ENCODE peak calls at places on chromosomes 1 and 21, in five cellular contexts. One of them, this sample, is unnamed. For H3K4me1, the result is how much of the 10 kb centered on the place peaks cover.

GRCh38 chr1:41851589-41851988 is 67.1 kb downstream of the HIVEP3 start:
- DNase-seq in psoas muscle: no peak
- DNase-seq in left lung: no peak
- DNase-seq in lung: no peak
- DNase-seq in neural progenitor cell: no peak
- DNase-seq in this sample: no peak

GRCh38 chr1:241688940-241689368 is 36.9 kb downstream of the WDR64 start:
- DNase-seq in psoas muscle: no peak
- DNase-seq in left lung: no peak
- DNase-seq in lung: no peak
- DNase-seq in neural progenitor cell: no peak
- DNase-seq in this sample: no peak

GRCh38 chr1:4736254-4736653 is 81.8 kb downstream of the AJAP1 start:
- DNase-seq in psoas muscle: no peak
- DNase-seq in left lung: peak
- DNase-seq in lung: no peak
- DNase-seq in neural progenitor cell: no peak
- DNase-seq in this sample: no peak

GRCh38 chr21:41758550-41758949 is 8.3 kb downstream of the RIPK4 start:
- DNase-seq in psoas muscle: no peak
- DNase-seq in left lung: no peak
- DNase-seq in lung: no peak
- DNase-seq in neural progenitor cell: no peak
- DNase-seq in this sample: no peak

GRCh38 chr1:185933580-185933979 is 199.4 kb downstream of the HMCN1 start:
- DNase-seq in psoas muscle: no peak
- DNase-seq in left lung: no peak
- DNase-seq in lung: no peak
- DNase-seq in neural progenitor cell: no peak
- DNase-seq in this sample: no peak

GRCh38 chr1:54973205-54973921 is 7.1 kb upstream of the TMEM61 start:
- DNase-seq in psoas muscle: peak
- DNase-seq in left lung: no peak
- DNase-seq in lung: no peak
- DNase-seq in neural progenitor cell: peak
- DNase-seq in this sample: peak

GRCh38 chr1:107546571-107546970 is 405.7 kb downstream of the NTNG1 start:
- DNase-seq in psoas muscle: no peak
- DNase-seq in left lung: no peak
- DNase-seq in lung: no peak
- DNase-seq in neural progenitor cell: no peak
- DNase-seq in this sample: no peak

GRCh38 chr1:183635112-183635605 is 424 bp downstream of the ARPC5 start:
- DNase-seq in psoas muscle: peak
- DNase-seq in left lung: peak
- DNase-seq in lung: peak
- DNase-seq in neural progenitor cell: no peak
- DNase-seq in this sample: peak

GRCh38 chr1:54284781-54285563 is 85.0 kb downstream of the MRPL37 start:
- DNase-seq in psoas muscle: no peak
- DNase-seq in left lung: no peak
- DNase-seq in lung: no peak
- DNase-seq in neural progenitor cell: no peak
- DNase-seq in this sample: no peak

GRCh38 chr21:36860736-36861594 is 105.5 kb downstream of the HLCS start:
- DNase-seq in psoas muscle: no peak
- DNase-seq in left lung: no peak
- DNase-seq in lung: peak
- DNase-seq in neural progenitor cell: no peak
- DNase-seq in this sample: peak

GRCh38 chr1:89425056-89425455 is 61.2 kb downstream of the GBP6 start:
- DNase-seq in psoas muscle: no peak
- DNase-seq in left lung: no peak
- DNase-seq in lung: no peak
- DNase-seq in neural progenitor cell: no peak
- DNase-seq in this sample: no peak

GRCh38 chr1:34057347-34057746 is 107.7 kb downstream of the CSMD2 start:
- DNase-seq in psoas muscle: no peak
- DNase-seq in left lung: peak
- DNase-seq in lung: no peak
- DNase-seq in neural progenitor cell: peak
- DNase-seq in this sample: no peak

GRCh38 chr21:32925098-32925497 is 100.6 kb upstream of the OLIG2 start:
- DNase-seq in psoas muscle: no peak
- DNase-seq in left lung: no peak
- DNase-seq in lung: no peak
- DNase-seq in neural progenitor cell: no peak
- DNase-seq in this sample: no peak

GRCh38 chr1:154154534-154155181 is at the start of gene NUP210L:
- DNase-seq in psoas muscle: peak
- DNase-seq in left lung: peak
- DNase-seq in lung: peak
- DNase-seq in neural progenitor cell: peak
- DNase-seq in this sample: peak

GRCh38 chr1:2906105-2906504 is 104.6 kb upstream of the TTC34 start:
- DNase-seq in psoas muscle: no peak
- DNase-seq in left lung: no peak
- DNase-seq in lung: no peak
- DNase-seq in neural progenitor cell: no peak
- DNase-seq in this sample: no peak

GRCh38 chr1:171595324-171595723 is 26.7 kb upstream of the MYOCOS start:
- DNase-seq in psoas muscle: no peak
- DNase-seq in left lung: no peak
- DNase-seq in lung: no peak
- DNase-seq in neural progenitor cell: no peak
- DNase-seq in this sample: no peak

GRCh38 chr1:110312188-110313121 is 26.7 kb upstream of the RBM15 start:
- DNase-seq in psoas muscle: peak
- DNase-seq in left lung: peak
- DNase-seq in lung: peak
- DNase-seq in neural progenitor cell: peak
- DNase-seq in this sample: peak

GRCh38 chr1:22044690-22045420 is 7.7 kb upstream of the CDC42 start:
- DNase-seq in psoas muscle: no peak
- DNase-seq in left lung: no peak
- DNase-seq in lung: no peak
- DNase-seq in neural progenitor cell: no peak
- DNase-seq in this sample: no peak

GRCh38 chr1:219568728-219569127 is 44.2 kb downstream of the ZC3H11B start:
- DNase-seq in psoas muscle: no peak
- DNase-seq in left lung: no peak
- DNase-seq in lung: no peak
- DNase-seq in neural progenitor cell: no peak
- DNase-seq in this sample: no peak

GRCh38 chr1:213162862-213163261 is 111.8 kb downstream of the RPS6KC1 start:
- DNase-seq in psoas muscle: no peak
- DNase-seq in left lung: no peak
- DNase-seq in lung: no peak
- DNase-seq in neural progenitor cell: no peak
- DNase-seq in this sample: no peak

GRCh38 chr1:153567621-153568366 is 2.1 kb upstream of the S100A2 start:
- DNase-seq in psoas muscle: no peak
- DNase-seq in left lung: no peak
- DNase-seq in lung: no peak
- DNase-seq in neural progenitor cell: peak
- DNase-seq in this sample: peak

GRCh38 chr1:151455966-151456365 is 3.3 kb downstream of the POGZ start:
- DNase-seq in psoas muscle: no peak
- DNase-seq in left lung: no peak
- DNase-seq in lung: no peak
- DNase-seq in neural progenitor cell: no peak
- DNase-seq in this sample: no peak

GRCh38 chr1:18481190-18481920 is 625 bp downstream of the KLHDC7A start:
- DNase-seq in psoas muscle: no peak
- DNase-seq in left lung: peak
- DNase-seq in lung: no peak
- DNase-seq in neural progenitor cell: no peak
- DNase-seq in this sample: no peak

GRCh38 chr1:233916706-233917105 is 12.2 kb downstream of the SLC35F3 start:
- DNase-seq in psoas muscle: no peak
- DNase-seq in left lung: no peak
- DNase-seq in lung: no peak
- DNase-seq in neural progenitor cell: no peak
- DNase-seq in this sample: no peak

GRCh38 chr1:165367375-165367993 is 11.0 kb upstream of the LMX1A start:
- DNase-seq in psoas muscle: peak
- DNase-seq in left lung: no peak
- DNase-seq in lung: peak
- DNase-seq in neural progenitor cell: peak
- DNase-seq in this sample: peak

GRCh38 chr21:27423073-27423472 is 456.2 kb upstream of the ADAMTS5 start:
- DNase-seq in psoas muscle: peak
- DNase-seq in left lung: peak
- DNase-seq in lung: peak
- DNase-seq in neural progenitor cell: no peak
- DNase-seq in this sample: no peak

GRCh38 chr1:48031676-48032075 is 34.5 kb upstream of the TRABD2B start:
- DNase-seq in psoas muscle: no peak
- DNase-seq in left lung: no peak
- DNase-seq in lung: no peak
- DNase-seq in neural progenitor cell: no peak
- DNase-seq in this sample: no peak

GRCh38 chr1:199246716-199247115 is 607.9 kb downstream of the PTPRC start:
- DNase-seq in psoas muscle: no peak
- DNase-seq in left lung: no peak
- DNase-seq in lung: no peak
- DNase-seq in neural progenitor cell: no peak
- DNase-seq in this sample: no peak

GRCh38 chr1:85407978-85408377 is 57.0 kb downstream of the DDAH1 start:
- DNase-seq in psoas muscle: no peak
- DNase-seq in left lung: no peak
- DNase-seq in lung: no peak
- DNase-seq in neural progenitor cell: no peak
- DNase-seq in this sample: no peak

GRCh38 chr1:174991473-174991872 is 8.3 kb upstream of the CACYBP start:
- DNase-seq in psoas muscle: no peak
- DNase-seq in left lung: no peak
- DNase-seq in lung: no peak
- DNase-seq in neural progenitor cell: no peak
- DNase-seq in this sample: no peak

GRCh38 chr1:151813271-151813977 is 8.2 kb upstream of the LINGO4 start:
- DNase-seq in psoas muscle: no peak
- DNase-seq in left lung: no peak
- DNase-seq in lung: no peak
- DNase-seq in neural progenitor cell: no peak
- DNase-seq in this sample: no peak

GRCh38 chr1:222926566-222926965 is 111.7 kb downstream of the DISP1 start:
- DNase-seq in psoas muscle: no peak
- DNase-seq in left lung: no peak
- DNase-seq in lung: no peak
- DNase-seq in neural progenitor cell: no peak
- DNase-seq in this sample: no peak

GRCh38 chr1:16903458-16903796 is 7.6 kb downstream of the RNU1-2 start:
- DNase-seq in psoas muscle: no peak
- DNase-seq in left lung: no peak
- DNase-seq in lung: no peak
- DNase-seq in neural progenitor cell: no peak
- DNase-seq in this sample: no peak
- H3K4me1 ChIP-seq in psoas muscle: under half
- H3K4me1 ChIP-seq in left lung: under half
- H3K4me1 ChIP-seq in lung: under half
- H3K4me1 ChIP-seq in neural progenitor cell: under half
- H3K4me1 ChIP-seq in this sample: under half

GRCh38 chr1:157197906-157198435 is 59.8 kb upstream of the ETV3 start:
- DNase-seq in psoas muscle: no peak
- DNase-seq in left lung: no peak
- DNase-seq in lung: no peak
- DNase-seq in neural progenitor cell: no peak
- DNase-seq in this sample: no peak
- H3K27ac ChIP-seq in psoas muscle: no peak
- H3K27ac ChIP-seq in left lung: peak
- H3K27ac ChIP-seq in lung: peak
- H3K27ac ChIP-seq in neural progenitor cell: no peak
- H3K27ac ChIP-seq in this sample: no peak

GRCh38 chr21:45434645-45435217 is 29.8 kb downstream of the COL18A1 start:
- DNase-seq in psoas muscle: no peak
- DNase-seq in left lung: peak
- DNase-seq in lung: no peak
- DNase-seq in neural progenitor cell: no peak
- DNase-seq in this sample: no peak
- H3K4me1 ChIP-seq in psoas muscle: under half
- H3K4me1 ChIP-seq in left lung: under half
- H3K4me1 ChIP-seq in lung: under half
- H3K4me1 ChIP-seq in neural progenitor cell: under half
- H3K4me1 ChIP-seq in this sample: under half

GRCh38 chr1:225845633-225846259 is 35.8 kb downstream of the EPHX1 start:
- DNase-seq in psoas muscle: peak
- DNase-seq in left lung: peak
- DNase-seq in lung: peak
- DNase-seq in neural progenitor cell: peak
- DNase-seq in this sample: peak
- H3K27ac ChIP-seq in psoas muscle: peak
- H3K27ac ChIP-seq in left lung: no peak
- H3K27ac ChIP-seq in lung: no peak
- H3K27ac ChIP-seq in neural progenitor cell: no peak
- H3K27ac ChIP-seq in this sample: no peak

GRCh38 chr1:158809862-158810261 is 21.3 kb upstream of the MNDA start:
- DNase-seq in psoas muscle: no peak
- DNase-seq in left lung: no peak
- DNase-seq in lung: no peak
- DNase-seq in neural progenitor cell: no peak
- DNase-seq in this sample: no peak
- H3K4me1 ChIP-seq in psoas muscle: under half
- H3K4me1 ChIP-seq in left lung: under half
- H3K4me1 ChIP-seq in lung: under half
- H3K4me1 ChIP-seq in neural progenitor cell: under half
- H3K4me1 ChIP-seq in this sample: under half

GRCh38 chr1:234955107-234955731 is 173.4 kb downstream of the TOMM20 start:
- DNase-seq in psoas muscle: peak
- DNase-seq in left lung: peak
- DNase-seq in lung: peak
- DNase-seq in neural progenitor cell: no peak
- DNase-seq in this sample: peak
- H3K27ac ChIP-seq in psoas muscle: peak
- H3K27ac ChIP-seq in left lung: peak
- H3K27ac ChIP-seq in lung: peak
- H3K27ac ChIP-seq in neural progenitor cell: no peak
- H3K27ac ChIP-seq in this sample: peak

DNA sequence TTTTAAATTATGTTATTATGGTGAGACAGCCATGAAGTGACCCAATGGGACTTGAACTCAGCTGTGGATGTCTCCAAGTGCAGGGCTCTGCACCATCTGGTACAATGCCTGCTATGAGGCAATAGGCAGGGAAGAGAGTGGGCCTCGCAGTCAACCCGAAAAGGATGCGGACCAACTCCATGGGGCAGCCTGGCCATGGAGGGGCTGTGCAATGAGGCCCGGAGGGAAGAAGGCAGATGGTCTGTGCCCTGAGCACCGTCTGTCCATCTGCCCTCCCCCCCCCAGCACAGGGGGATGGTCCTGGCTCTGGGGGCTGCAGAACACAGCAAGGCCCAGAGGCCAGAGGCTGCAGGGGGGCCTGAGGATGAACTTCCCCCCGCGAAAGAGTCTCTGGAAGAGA is 17.0 kb downstream of the ESPN start:
- DNase-seq in psoas muscle: no peak
- DNase-seq in left lung: no peak
- DNase-seq in lung: no peak
- DNase-seq in neural progenitor cell: no peak
- DNase-seq in this sample: no peak
- H3K4me1 ChIP-seq in psoas muscle: under half
- H3K4me1 ChIP-seq in left lung: under half
- H3K4me1 ChIP-seq in lung: under half
- H3K4me1 ChIP-seq in neural progenitor cell: under half
- H3K4me1 ChIP-seq in this sample: under half